ENCODE peak calls at places on chromosome 5, in seven cellular contexts. J is non-pigmented ciliary epithelial cell; R is stimulated activated CD8-positive, alpha-beta memory T cell treated with anti-CD3 and anti-CD28 coated beads, Interleukin-12 subunit alpha, Interleukin-12 subunit beta, amount 100 ng/mL, for 1 hour; L is effector memory CD4-positive, alpha-beta T cell; B is AG08395; Y is cardiac fibroblast; A is colonic mucosa. O is an unnamed sample.

GRCh38 chr5:93791520-93791972 is 50.1 kb upstream of the POU5F2 start:
- DNase-seq in Y (peak), R (no peak), L (no peak), A (no peak), J (no peak), B (no peak), O (no peak)

GRCh38 chr5:91061946-91062586 is 321.1 kb downstream of the ARRDC3 start:
- DNase-seq in L (no peak), A (no peak), R (no peak), J (no peak), Y (no peak), B (no peak), O (no peak)

GRCh38 chr5:79318935-79319614 is 83.1 kb downstream of the JMY start:
- DNase-seq in L (no peak), J (peak), A (no peak), R (no peak), B (peak), Y (peak), O (no peak)

GRCh38 chr5:126871441-126871840 is 94.5 kb downstream of the LMNB1 start:
- DNase-seq in L (no peak), J (no peak), B (no peak), R (no peak), Y (peak), A (no peak), O (no peak)

GRCh38 chr5:154465169-154465568 is 12.9 kb downstream of the HAND1 start:
- DNase-seq in A (no peak), Y (peak), B (no peak), R (no peak), L (no peak), J (no peak), O (no peak)

GRCh38 chr5:76845890-76846289 is 3.9 kb upstream of the S100Z start:
- DNase-seq in J (no peak), A (no peak), B (no peak), L (no peak), Y (no peak), R (no peak), O (no peak)

GRCh38 chr5:157267025-157267424 is 1.1 kb downstream of the CYFIP2 start:
- DNase-seq in L (no peak), A (no peak), R (no peak), J (no peak), Y (no peak), B (no peak), O (no peak)

GRCh38 chr5:139443766-139444473 is 4.6 kb upstream of the DNAJC18 start:
- DNase-seq in A (no peak), B (peak), J (peak), R (no peak), L (peak), Y (peak), O (no peak)

GRCh38 chr5:147369742-147370374 is 135.0 kb downstream of the STK32A start:
- DNase-seq in R (no peak), J (no peak), L (no peak), B (peak), A (no peak), Y (peak), O (no peak)

GRCh38 chr5:95709967-95710650 is 21.0 kb upstream of the RHOBTB3 start:
- DNase-seq in Y (peak), A (no peak), B (no peak), J (no peak), L (no peak), R (no peak), O (no peak)

GRCh38 chr5:151171521-151171920 is 13.9 kb upstream of the ANXA6 start:
- DNase-seq in A (no peak), J (no peak), Y (no peak), R (no peak), B (no peak), L (no peak), O (no peak)

GRCh38 chr5:56075361-56075760 is 80.6 kb upstream of the IL6ST start:
- DNase-seq in L (no peak), R (no peak), J (no peak), B (no peak), A (no peak), Y (peak), O (no peak)

GRCh38 chr5:96344678-96345612 is 88.1 kb downstream of the PCSK1 start:
- DNase-seq in Y (peak), A (peak), L (peak), J (peak), B (peak), R (no peak), O (no peak)

GRCh38 chr5:10538103-10538788 is 25.6 kb upstream of the ANKRD33B start:
- DNase-seq in A (no peak), B (no peak), L (no peak), Y (no peak), R (no peak), J (no peak), O (no peak)

O was measured in activated T-helper 1 cell treated with Interleukin-2 at 50 U/mL for 16 hours.